ENCODE peak calls at places on chromosomes 6 and 20, in nine cellular contexts. K is ascending aorta, N is ELR, E is midbrain, A is RPMI7951, V is kidney glomerular epithelial cell, X is NCI-H82, Y is NCI-H524, B is non-pigmented ciliary epithelial cell. D is an unnamed sample.

GRCh38 chr6:162017551-162017950 is 710.0 kb downstream of the PRKN start:
- DNase-seq in K (no peak), N (no peak), E (no peak), A (no peak), V (no peak), X (no peak), Y (no peak), B (no peak), D (no peak)

GRCh38 chr20:63102720-63103375 is 96.1 kb upstream of the BHLHE23 start:
- DNase-seq in K (peak; percentile 73), N (peak; percentile 35), E (no peak), A (peak; percentile 53), V (no peak), X (no peak), Y (no peak), B (no peak), D (peak; percentile 36)

GRCh38 chr6:68160348-68160747 is 474.7 kb upstream of the ADGRB3 start:
- DNase-seq in K (no peak), N (no peak), E (no peak), A (no peak), V (no peak), X (no peak), Y (no peak), B (no peak), D (no peak)

GRCh38 chr20:37446286-37447032 is 74.6 kb upstream of the NNAT start:
- DNase-seq in K (no peak), N (no peak), E (no peak), A (no peak), V (no peak), X (no peak), Y (no peak), B (no peak), D (no peak)

GRCh38 chr6:33713786-33714185 is 2.3 kb upstream of the UQCC2 start:
- DNase-seq in K (no peak), N (no peak), E (no peak), A (no peak), V (no peak), X (no peak), Y (no peak), B (no peak), D (no peak)

GRCh38 chr6:1481326-1481725 is 92.0 kb downstream of the FOXF2 start:
- DNase-seq in K (no peak), N (peak; percentile 98), E (no peak), A (peak; percentile 97), V (peak; percentile 80), X (no peak), Y (no peak), B (peak; percentile 45), D (no peak)

GRCh38 chr6:80332013-80332412 is 225.5 kb downstream of the BCKDHB start:
- DNase-seq in K (no peak), N (no peak), E (no peak), A (no peak), V (no peak), X (peak; percentile 24), Y (peak; percentile 40), B (no peak), D (no peak)

GRCh38 chr6:36054965-36055364 is 27.4 kb downstream of the MAPK14 start:
- DNase-seq in K (no peak), N (no peak), E (no peak), A (no peak), V (no peak), X (peak; percentile 80), Y (no peak), B (no peak), D (no peak)

GRCh38 chr6:166683477-166683876 is 56.4 kb upstream of the RPS6KA2 start:
- DNase-seq in K (no peak), N (peak; percentile 2), E (no peak), A (no peak), V (no peak), X (no peak), Y (no peak), B (no peak), D (no peak)

GRCh38 chr6:8177721-8178120 is 75.4 kb upstream of the EEF1E1 start:
- DNase-seq in K (no peak), N (peak; percentile 31), E (no peak), A (peak; percentile 39), V (peak; percentile 99), X (no peak), Y (no peak), B (no peak), D (no peak)

GRCh38 chr6:26607434-26608230 is 10.9 kb downstream of the ABT1 start:
- DNase-seq in K (no peak), N (peak; percentile 81), E (peak; percentile 52), A (peak; percentile 72), V (peak; percentile 57), X (peak; percentile 82), Y (peak; percentile 11), B (no peak), D (no peak)

GRCh38 chr6:121437861-121438651 is 2.6 kb downstream of the GJA1 start:
- DNase-seq in K (peak; percentile 77), N (peak; percentile 87), E (no peak), A (peak; percentile 58), V (peak; percentile 80), X (peak; percentile 42), Y (no peak), B (peak; percentile 53), D (no peak)

GRCh38 chr6:83193747-83194582 is 808 bp downstream of the RWDD2A start:
- DNase-seq in K (peak; percentile 74), N (peak; percentile 60), E (peak; percentile 38), A (peak; percentile 43), V (no peak), X (peak; percentile 50), Y (no peak), B (no peak), D (peak; percentile 19)

GRCh38 chr6:128275030-128275429 is 245.4 kb downstream of the PTPRK start:
- DNase-seq in K (no peak), N (peak; percentile 89), E (no peak), A (peak; percentile 31), V (no peak), X (no peak), Y (no peak), B (peak; percentile 35), D (no peak)

GRCh38 chr6:36285187-36285612 is 15.3 kb downstream of the PNPLA1 start:
- DNase-seq in K (no peak), N (no peak), E (peak; percentile 2), A (no peak), V (no peak), X (peak; percentile 80), Y (no peak), B (no peak), D (no peak)

GRCh38 chr6:35733633-35734032 is 3.2 kb upstream of the ARMC12 start:
- DNase-seq in K (no peak), N (no peak), E (no peak), A (no peak), V (no peak), X (no peak), Y (no peak), B (no peak), D (no peak)

GRCh38 chr20:12924126-12924525 is 84.6 kb upstream of the SPTLC3 start:
- DNase-seq in K (no peak), N (no peak), E (no peak), A (no peak), V (no peak), X (peak; percentile 26), Y (no peak), B (no peak), D (no peak)

GRCh38 chr6:137297887-137298286 is 78.7 kb upstream of the IFNGR1 start:
- DNase-seq in K (no peak), N (peak; percentile 58), E (no peak), A (peak; percentile 6), V (no peak), X (no peak), Y (no peak), B (no peak), D (no peak)

GRCh38 chr6:132768051-132768517 is 10.4 kb upstream of the VNN2 start:
- DNase-seq in K (no peak), N (peak; percentile 73), E (no peak), A (peak; percentile 52), V (peak; percentile 14), X (peak; percentile 55), Y (peak; percentile 53), B (no peak), D (peak; percentile 21)

GRCh38 chr6:135116566-135116965 is 61.9 kb upstream of the HBS1L start:
- DNase-seq in K (no peak), N (no peak), E (no peak), A (no peak), V (no peak), X (no peak), Y (no peak), B (no peak), D (no peak)

GRCh38 chr20:11057624-11058023 is 383.8 kb upstream of the JAG1 start:
- DNase-seq in K (no peak), N (no peak), E (no peak), A (no peak), V (no peak), X (no peak), Y (no peak), B (no peak), D (no peak)

GRCh38 chr20:878511-879307 is 37.4 kb downstream of the ANGPT4 start:
- DNase-seq in K (no peak), N (peak; percentile 19), E (no peak), A (peak; percentile 56), V (peak; percentile 4), X (no peak), Y (no peak), B (no peak), D (no peak)

GRCh38 chr6:32852018-32852843 is 1.3 kb downstream of the TAP1 start:
- DNase-seq in K (peak; percentile 74), N (peak; percentile 57), E (no peak), A (peak; percentile 26), V (no peak), X (no peak), Y (no peak), B (no peak), D (peak; percentile 33)

GRCh38 chr6:36657265-36657664 is 21.2 kb upstream of the CDKN1A start:
- DNase-seq in K (no peak), N (no peak), E (no peak), A (no peak), V (no peak), X (no peak), Y (no peak), B (no peak), D (no peak)

GRCh38 chr6:170200458-170200891 is 90.4 kb downstream of the DLL1 start:
- DNase-seq in K (no peak), N (peak; percentile 7), E (no peak), A (peak; percentile 65), V (peak; percentile 3), X (no peak), Y (no peak), B (no peak), D (no peak)

GRCh38 chr20:11261533-11262000 is 587.8 kb upstream of the JAG1 start:
- DNase-seq in K (no peak), N (peak; percentile 86), E (no peak), A (peak; percentile 97), V (peak; percentile 92), X (no peak), Y (no peak), B (peak; percentile 79), D (no peak)

GRCh38 chr6:118618676-118619377 is 32.6 kb downstream of the CEP85L start:
- DNase-seq in K (peak; percentile 69), N (peak; percentile 56), E (peak; percentile 63), A (peak; percentile 53), V (no peak), X (peak; percentile 64), Y (peak; percentile 3), B (no peak), D (peak; percentile 56)

GRCh38 chr6:6221829-6222535 is 98.5 kb downstream of the F13A1 start:
- DNase-seq in K (no peak), N (no peak), E (no peak), A (peak; percentile 6), V (peak; percentile 5), X (peak; percentile 63), Y (peak; percentile 11), B (no peak), D (no peak)

GRCh38 chr6:52595000-52595795 is 18.3 kb upstream of the TRAM2 start:
- DNase-seq in K (peak; percentile 78), N (peak; percentile 86), E (no peak), A (peak; percentile 93), V (peak; percentile 100), X (peak; percentile 97), Y (peak; percentile 86), B (peak; percentile 87), D (no peak)

GRCh38 chr6:112717401-112717800 is 370.3 kb downstream of the RFPL4B start:
- DNase-seq in K (no peak), N (no peak), E (no peak), A (no peak), V (no peak), X (no peak), Y (no peak), B (no peak), D (no peak)

GRCh38 chr20:50191566-50192363 is 1.1 kb downstream of the CEBPB start:
- DNase-seq in K (no peak), N (peak; percentile 71), E (no peak), A (peak; percentile 65), V (no peak), X (peak; percentile 77), Y (peak; percentile 52), B (no peak), D (peak; percentile 61)

D was measured in natural killer cell.